ENCODE peak calls at places on chromosomes 16 and 17, in six cellular contexts. One of them, this sample, is unnamed. For H3K9me3, the result is how much of the 10 kb centered on the place peaks cover.

GRCh38 chr17:40355123-40355803 is 9.3 kb downstream of the GJD3 start:
- DNase-seq in SJSA1: peak
- DNase-seq in Caco-2: peak
- DNase-seq in heart left ventricle: peak
- DNase-seq in left ventricle myocardium inferior: peak
- DNase-seq in K562: peak
- DNase-seq in this sample: peak

GRCh38 chr16:30406911-30407793 is at the start of gene ZNF771:
- DNase-seq in heart left ventricle: peak
- DNase-seq in K562: peak
- DNase-seq in left ventricle myocardium inferior: peak
- DNase-seq in Caco-2: peak
- DNase-seq in SJSA1: peak
- DNase-seq in this sample: peak

GRCh38 chr16:10923650-10924214 is 18.5 kb downstream of the DEXI start:
- DNase-seq in left ventricle myocardium inferior: peak
- DNase-seq in Caco-2: no peak
- DNase-seq in heart left ventricle: peak
- DNase-seq in K562: no peak
- DNase-seq in SJSA1: no peak
- DNase-seq in this sample: no peak

GRCh38 chr17:5241861-5242671 is 7.4 kb upstream of the SCIMP start:
- DNase-seq in SJSA1: no peak
- DNase-seq in Caco-2: no peak
- DNase-seq in K562: no peak
- DNase-seq in left ventricle myocardium inferior: no peak
- DNase-seq in heart left ventricle: peak
- DNase-seq in this sample: no peak

GRCh38 chr17:1783834-1784611 is 22.2 kb downstream of the SERPINF1 start:
- DNase-seq in left ventricle myocardium inferior: peak
- DNase-seq in Caco-2: no peak
- DNase-seq in heart left ventricle: peak
- DNase-seq in SJSA1: peak
- DNase-seq in K562: peak
- DNase-seq in this sample: peak

GRCh38 chr17:557371-557770 is 157.3 kb downstream of the VPS53 start:
- DNase-seq in heart left ventricle: no peak
- DNase-seq in SJSA1: no peak
- DNase-seq in Caco-2: no peak
- DNase-seq in left ventricle myocardium inferior: no peak
- DNase-seq in K562: no peak
- DNase-seq in this sample: no peak

GRCh38 chr17:57521606-57522435 is 223.3 kb downstream of the CCDC182 start:
- DNase-seq in heart left ventricle: no peak
- DNase-seq in SJSA1: peak
- DNase-seq in K562: no peak
- DNase-seq in Caco-2: no peak
- DNase-seq in left ventricle myocardium inferior: no peak
- DNase-seq in this sample: no peak

GRCh38 chr17:77488531-77489238 is 347.9 kb downstream of the SEC14L1 start:
- DNase-seq in heart left ventricle: peak
- DNase-seq in K562: no peak
- DNase-seq in left ventricle myocardium inferior: peak
- DNase-seq in SJSA1: no peak
- DNase-seq in Caco-2: no peak
- DNase-seq in this sample: no peak

GRCh38 chr17:73742915-73743314 is 98.7 kb upstream of the SDK2 start:
- DNase-seq in heart left ventricle: no peak
- DNase-seq in left ventricle myocardium inferior: no peak
- DNase-seq in K562: no peak
- DNase-seq in SJSA1: no peak
- DNase-seq in Caco-2: no peak
- DNase-seq in this sample: no peak

GRCh38 chr16:68417711-68418301 is 30.5 kb downstream of the SMPD3 start:
- DNase-seq in heart left ventricle: no peak
- DNase-seq in K562: no peak
- DNase-seq in Caco-2: peak
- DNase-seq in left ventricle myocardium inferior: no peak
- DNase-seq in SJSA1: no peak
- DNase-seq in this sample: peak

GRCh38 chr17:37813753-37814152 is 68.9 kb upstream of the HNF1B start:
- DNase-seq in K562: no peak
- DNase-seq in SJSA1: peak
- DNase-seq in heart left ventricle: no peak
- DNase-seq in Caco-2: no peak
- DNase-seq in left ventricle myocardium inferior: no peak
- DNase-seq in this sample: no peak

GRCh38 chr17:5069724-5070123 is 8.5 kb upstream of the ZFP3 start:
- DNase-seq in SJSA1: no peak
- DNase-seq in left ventricle myocardium inferior: no peak
- DNase-seq in heart left ventricle: no peak
- DNase-seq in K562: no peak
- DNase-seq in Caco-2: no peak
- DNase-seq in this sample: no peak

GRCh38 chr17:80101946-80102706 is 745 bp downstream of the GAA start:
- DNase-seq in K562: no peak
- DNase-seq in left ventricle myocardium inferior: no peak
- DNase-seq in heart left ventricle: no peak
- DNase-seq in Caco-2: peak
- DNase-seq in SJSA1: no peak
- DNase-seq in this sample: no peak

GRCh38 chr17:3796110-3796821 is 4.7 kb downstream of the ITGAE start:
- DNase-seq in SJSA1: no peak
- DNase-seq in Caco-2: no peak
- DNase-seq in left ventricle myocardium inferior: no peak
- DNase-seq in heart left ventricle: no peak
- DNase-seq in K562: no peak
- DNase-seq in this sample: no peak

GRCh38 chr16:19179890-19180490 is 11.9 kb downstream of the SYT17 start:
- DNase-seq in K562: peak
- DNase-seq in Caco-2: peak
- DNase-seq in left ventricle myocardium inferior: peak
- DNase-seq in heart left ventricle: peak
- DNase-seq in SJSA1: peak
- DNase-seq in this sample: peak

GRCh38 chr16:2056077-2056476 is 8.3 kb downstream of the TSC2 start:
- DNase-seq in K562: no peak
- DNase-seq in Caco-2: no peak
- DNase-seq in SJSA1: no peak
- DNase-seq in heart left ventricle: no peak
- DNase-seq in left ventricle myocardium inferior: no peak
- DNase-seq in this sample: no peak

GRCh38 chr16:80258407-80258806 is 282.4 kb upstream of the DYNLRB2 start:
- DNase-seq in SJSA1: no peak
- DNase-seq in left ventricle myocardium inferior: no peak
- DNase-seq in heart left ventricle: no peak
- DNase-seq in K562: no peak
- DNase-seq in Caco-2: no peak
- DNase-seq in this sample: no peak

GRCh38 chr16:8816967-8817662 is 19.5 kb downstream of the PMM2 start:
- DNase-seq in heart left ventricle: no peak
- DNase-seq in Caco-2: no peak
- DNase-seq in K562: no peak
- DNase-seq in left ventricle myocardium inferior: no peak
- DNase-seq in SJSA1: no peak
- DNase-seq in this sample: no peak

GRCh38 chr16:70725024-70725911 is 39.4 kb upstream of the MTSS2 start:
- DNase-seq in K562: no peak
- DNase-seq in Caco-2: no peak
- DNase-seq in heart left ventricle: no peak
- DNase-seq in SJSA1: no peak
- DNase-seq in left ventricle myocardium inferior: peak
- DNase-seq in this sample: peak

GRCh38 chr17:2122641-2123302 is 67.9 kb downstream of the HIC1 start:
- DNase-seq in K562: no peak
- DNase-seq in SJSA1: peak
- DNase-seq in heart left ventricle: peak
- DNase-seq in Caco-2: no peak
- DNase-seq in left ventricle myocardium inferior: peak
- DNase-seq in this sample: peak

GRCh38 chr17:50511058-50511457 is 2.8 kb downstream of the MYCBPAP start:
- DNase-seq in heart left ventricle: no peak
- DNase-seq in K562: no peak
- DNase-seq in left ventricle myocardium inferior: no peak
- DNase-seq in SJSA1: no peak
- DNase-seq in Caco-2: no peak
- DNase-seq in this sample: no peak

GRCh38 chr17:48577946-48578615 is at the start of gene HOXB4:
- DNase-seq in Caco-2: peak
- DNase-seq in SJSA1: peak
- DNase-seq in heart left ventricle: peak
- DNase-seq in K562: peak
- DNase-seq in left ventricle myocardium inferior: peak
- DNase-seq in this sample: peak

GRCh38 chr17:64024781-64025731 is 4.6 kb upstream of the ICAM2 start:
- DNase-seq in left ventricle myocardium inferior: no peak
- DNase-seq in heart left ventricle: no peak
- DNase-seq in SJSA1: no peak
- DNase-seq in Caco-2: no peak
- DNase-seq in K562: no peak
- DNase-seq in this sample: no peak

GRCh38 chr16:12293017-12293618 is 316.6 kb downstream of the SNX29 start:
- DNase-seq in K562: peak
- DNase-seq in SJSA1: no peak
- DNase-seq in left ventricle myocardium inferior: no peak
- DNase-seq in heart left ventricle: no peak
- DNase-seq in Caco-2: no peak
- DNase-seq in this sample: no peak

GRCh38 chr16:55398683-55399230 is 74.8 kb downstream of the IRX6 start:
- DNase-seq in heart left ventricle: no peak
- DNase-seq in Caco-2: no peak
- DNase-seq in K562: no peak
- DNase-seq in left ventricle myocardium inferior: no peak
- DNase-seq in SJSA1: no peak
- DNase-seq in this sample: no peak

GRCh38 chr16:55615071-55615470 is 40.7 kb upstream of the SLC6A2 start:
- DNase-seq in K562: no peak
- DNase-seq in left ventricle myocardium inferior: no peak
- DNase-seq in SJSA1: no peak
- DNase-seq in Caco-2: no peak
- DNase-seq in heart left ventricle: no peak
- DNase-seq in this sample: no peak

GRCh38 chr17:29562615-29563014 is 4.2 kb downstream of the ABHD15 start:
- DNase-seq in left ventricle myocardium inferior: no peak
- DNase-seq in Caco-2: no peak
- DNase-seq in heart left ventricle: no peak
- DNase-seq in K562: no peak
- DNase-seq in SJSA1: no peak
- DNase-seq in this sample: peak

GRCh38 chr16:76386784-76387183 is 109.6 kb downstream of the CNTNAP4 start:
- DNase-seq in K562: no peak
- DNase-seq in Caco-2: no peak
- DNase-seq in left ventricle myocardium inferior: no peak
- DNase-seq in heart left ventricle: no peak
- DNase-seq in SJSA1: no peak
- DNase-seq in this sample: no peak

GRCh38 chr16:77657016-77657415 is 65.3 kb upstream of the NUDT7 start:
- DNase-seq in K562: peak
- DNase-seq in Caco-2: peak
- DNase-seq in left ventricle myocardium inferior: no peak
- DNase-seq in heart left ventricle: no peak
- DNase-seq in SJSA1: no peak
- DNase-seq in this sample: no peak

GRCh38 chr17:28038802-28039600 is 3.5 kb upstream of the NLK start:
- DNase-seq in K562: no peak
- DNase-seq in SJSA1: no peak
- DNase-seq in left ventricle myocardium inferior: no peak
- DNase-seq in Caco-2: no peak
- DNase-seq in heart left ventricle: no peak
- DNase-seq in this sample: no peak

GRCh38 chr17:63547083-63547523 is 3.2 kb upstream of the DCAF7 start:
- DNase-seq in left ventricle myocardium inferior: no peak
- DNase-seq in Caco-2: no peak
- DNase-seq in SJSA1: no peak
- DNase-seq in heart left ventricle: no peak
- DNase-seq in K562: no peak
- DNase-seq in this sample: no peak

GRCh38 chr16:50718761-50719400 is 23.0 kb upstream of the CYLD start:
- DNase-seq in SJSA1: no peak
- DNase-seq in heart left ventricle: no peak
- DNase-seq in Caco-2: no peak
- DNase-seq in K562: no peak
- DNase-seq in left ventricle myocardium inferior: no peak
- DNase-seq in this sample: no peak
- H3K4me3 ChIP-seq in SJSA1: no peak
- H3K4me3 ChIP-seq in heart left ventricle: no peak
- H3K4me3 ChIP-seq in Caco-2: no peak
- H3K4me3 ChIP-seq in K562: no peak
- H3K4me3 ChIP-seq in left ventricle myocardium inferior: no peak
- H3K4me3 ChIP-seq in this sample: no peak

DNA sequence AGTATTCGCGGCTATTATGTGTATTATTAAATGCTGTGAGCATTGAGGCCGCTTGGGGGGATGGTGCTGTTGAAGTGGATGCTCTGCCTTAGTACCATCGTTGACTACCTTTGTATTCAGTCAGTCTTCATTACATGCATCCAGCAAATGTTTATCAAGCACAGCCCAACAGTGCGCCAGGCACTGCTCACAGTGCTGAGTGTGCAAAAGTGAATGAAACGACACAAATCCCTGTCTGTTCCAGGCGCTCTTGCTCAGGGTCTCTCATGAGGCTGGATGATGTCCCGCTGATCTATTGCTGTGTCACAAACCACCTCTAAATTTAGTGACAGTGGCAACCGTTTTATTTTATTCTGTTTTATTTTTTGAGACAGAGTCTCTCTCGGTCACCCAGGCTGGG is 53.8 kb downstream of the OTOA start:
- DNase-seq in K562: no peak
- DNase-seq in left ventricle myocardium inferior: no peak
- DNase-seq in SJSA1: no peak
- DNase-seq in heart left ventricle: no peak
- DNase-seq in Caco-2: no peak
- DNase-seq in this sample: no peak
- H3K9me3 ChIP-seq in K562: under half
- H3K9me3 ChIP-seq in left ventricle myocardium inferior: under half
- H3K9me3 ChIP-seq in SJSA1: under half
- H3K9me3 ChIP-seq in heart left ventricle: under half
- H3K9me3 ChIP-seq in Caco-2: under half
- H3K9me3 ChIP-seq in this sample: under half

GRCh38 chr17:7220593-7221280 is 999 bp downstream of the ACADVL start:
- DNase-seq in Caco-2: no peak
- DNase-seq in heart left ventricle: peak
- DNase-seq in left ventricle myocardium inferior: no peak
- DNase-seq in K562: no peak
- DNase-seq in SJSA1: peak
- DNase-seq in this sample: peak
- H3K4me3 ChIP-seq in Caco-2: peak
- H3K4me3 ChIP-seq in heart left ventricle: peak
- H3K4me3 ChIP-seq in left ventricle myocardium inferior: peak
- H3K4me3 ChIP-seq in K562: peak
- H3K4me3 ChIP-seq in SJSA1: peak
- H3K4me3 ChIP-seq in this sample: peak

DNA sequence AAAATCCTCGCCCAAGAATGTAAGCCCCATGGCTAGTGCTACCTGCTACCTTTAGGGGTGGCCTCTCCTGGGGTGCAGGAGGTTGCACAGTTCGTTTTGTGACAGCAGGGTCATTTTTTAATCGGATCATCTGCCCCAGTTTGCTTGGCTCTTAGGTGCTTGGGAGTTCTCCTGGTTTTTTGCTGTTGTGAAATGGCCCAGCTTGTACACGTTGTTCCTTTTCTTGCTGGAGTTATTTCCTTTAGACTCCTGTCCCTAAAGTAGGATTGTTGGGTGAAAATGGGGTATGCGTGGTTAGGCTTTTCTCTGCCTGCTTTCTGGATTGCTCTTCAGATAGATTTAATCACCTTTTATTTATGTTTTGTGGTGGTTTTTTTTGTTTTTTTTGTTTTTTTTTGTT is 25.8 kb downstream of the ABCC1 start:
- DNase-seq in SJSA1: no peak
- DNase-seq in Caco-2: no peak
- DNase-seq in left ventricle myocardium inferior: no peak
- DNase-seq in K562: no peak
- DNase-seq in heart left ventricle: no peak
- DNase-seq in this sample: no peak
- H3K9me3 ChIP-seq in SJSA1: under half
- H3K9me3 ChIP-seq in Caco-2: under half
- H3K9me3 ChIP-seq in left ventricle myocardium inferior: under half
- H3K9me3 ChIP-seq in K562: under half
- H3K9me3 ChIP-seq in heart left ventricle: under half
- H3K9me3 ChIP-seq in this sample: under half